ENCODE peak calls at places on chromosomes 11 and 22, in ten cellular contexts. O is endothelial cell of umbilical vein; F is CD8-positive, alpha-beta T cell; H is thoracic aorta; L is neuronal stem cell; J is esophagus squamous epithelium; A is uterus; Z is tibial artery; Y is pancreas; N is psoas muscle. R is an unnamed sample. For H3K4me1, the result is how much of the 10 kb centered on the place peaks cover.

GRCh38 chr11:125923012-125923579 is 18.8 kb downstream of the DDX25 start:
- DNase-seq in O (peak), J (no peak), A (peak), H (no peak), F (peak), Y (peak), L (peak), N (no peak), Z (no peak), R (peak)

GRCh38 chr11:2270322-2271076 is at the start of gene ASCL2:
- DNase-seq in F (no peak), J (no peak), H (no peak), N (peak), Y (no peak), A (no peak), Z (peak), O (no peak), L (no peak), R (no peak)

GRCh38 chr11:57641426-57641825 is 8.3 kb downstream of the YPEL4 start:
- DNase-seq in F (no peak), L (no peak), Z (no peak), J (no peak), A (no peak), Y (no peak), O (peak), H (no peak), N (no peak), R (no peak)

GRCh38 chr11:125463590-125464265 is 32.3 kb downstream of the FEZ1 start:
- DNase-seq in L (no peak), Z (no peak), H (no peak), A (no peak), N (no peak), F (no peak), O (no peak), J (no peak), Y (no peak), R (no peak)

GRCh38 chr11:10607462-10607861 is 39.0 kb upstream of the LYVE1 start:
- DNase-seq in L (no peak), N (no peak), Y (no peak), O (peak), H (no peak), J (no peak), Z (no peak), F (no peak), A (no peak), R (no peak)

GRCh38 chr11:122748968-122749687 is 89.2 kb upstream of the CRTAM start:
- DNase-seq in A (no peak), Z (no peak), O (peak), H (no peak), L (no peak), J (peak), F (peak), Y (no peak), N (no peak), R (no peak)

GRCh38 chr11:96326954-96327353 is 16.0 kb downstream of the MAML2 start:
- DNase-seq in O (no peak), A (no peak), L (no peak), F (no peak), J (no peak), Y (no peak), N (no peak), H (no peak), Z (no peak), R (no peak)

GRCh38 chr11:67033661-67034166 is 10.8 kb downstream of the SYT12 start:
- DNase-seq in F (no peak), Y (no peak), J (no peak), L (no peak), N (no peak), H (no peak), Z (peak), A (peak), O (no peak), R (no peak)

GRCh38 chr11:79480864-79481263 is 40.0 kb upstream of the TENM4 start:
- DNase-seq in Z (no peak), A (no peak), O (no peak), L (no peak), H (no peak), Y (no peak), F (no peak), J (no peak), N (no peak), R (no peak)

GRCh38 chr22:26199665-26200064 is 30.4 kb downstream of the SEZ6L start:
- DNase-seq in Z (no peak), L (no peak), O (no peak), H (no peak), A (no peak), F (no peak), N (no peak), J (no peak), Y (no peak), R (no peak)

GRCh38 chr11:45655831-45656230 is 9.6 kb downstream of the CHST1 start:
- DNase-seq in O (no peak), L (no peak), J (no peak), Y (no peak), H (no peak), F (no peak), N (no peak), A (no peak), Z (no peak), R (no peak)

GRCh38 chr22:42269407-42270177 is 861 bp downstream of the TCF20 start:
- DNase-seq in A (peak), F (peak), L (no peak), J (no peak), N (peak), H (no peak), Y (peak), O (peak), Z (no peak), R (peak)

GRCh38 chr22:21811982-21812381 is 55.5 kb downstream of the MAPK1 start:
- DNase-seq in O (no peak), L (no peak), Y (no peak), A (no peak), N (no peak), F (no peak), H (no peak), Z (no peak), J (no peak), R (no peak)

GRCh38 chr11:2303627-2304155 is 1.9 kb downstream of the TSPAN32 start:
- DNase-seq in L (no peak), H (no peak), O (no peak), J (no peak), N (peak), Z (no peak), F (peak), A (no peak), Y (no peak), R (peak)

GRCh38 chr11:115466122-115466521 is 38.1 kb downstream of the CADM1 start:
- DNase-seq in Z (no peak), N (no peak), O (no peak), F (no peak), J (no peak), H (no peak), L (no peak), Y (no peak), A (no peak), R (no peak)

DNA sequence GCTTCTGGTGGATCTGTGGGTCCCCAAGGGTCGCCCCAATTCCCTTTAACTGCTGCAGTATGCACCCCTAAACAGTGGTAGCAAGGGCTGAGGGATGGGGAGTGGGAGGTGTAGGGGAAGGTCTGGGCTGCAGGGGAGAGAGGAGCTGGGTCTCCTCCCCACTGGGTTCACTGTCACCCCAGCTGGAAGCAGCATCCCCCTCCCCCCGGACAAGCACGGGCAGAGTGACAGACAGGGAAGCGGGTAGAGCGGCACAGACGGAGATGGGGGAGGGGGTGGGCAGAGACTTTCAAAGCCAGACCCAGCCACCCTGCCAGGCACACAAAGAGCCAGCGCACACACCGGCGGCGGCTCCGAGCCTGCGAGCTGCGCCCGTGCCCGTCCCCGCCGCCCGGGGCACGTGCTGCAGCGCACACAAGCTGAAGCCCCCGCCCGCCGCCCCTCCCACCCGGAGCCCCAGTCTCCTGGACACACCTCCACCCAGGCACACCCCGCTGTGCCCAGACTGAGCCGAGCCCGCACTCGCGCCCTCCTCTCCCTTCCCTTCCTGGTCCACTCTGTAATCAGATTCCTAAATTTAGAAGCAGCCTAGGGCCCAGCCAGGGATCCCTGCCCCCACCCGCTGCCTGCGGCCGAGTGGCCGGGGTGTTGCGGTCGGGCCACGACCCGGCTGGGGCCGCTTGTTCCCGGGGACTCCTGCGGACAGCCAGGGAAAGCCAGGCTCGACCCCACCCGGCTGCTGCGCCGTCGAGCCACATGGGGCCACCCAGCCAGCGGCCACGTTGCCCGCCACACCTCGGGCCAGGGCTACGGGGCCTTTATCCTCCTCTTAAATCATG is 940 bp upstream of the RCOR2 start:
- DNase-seq in N (peak), L (peak), O (no peak), A (peak), H (no peak), Y (peak), Z (peak), J (no peak), F (peak), R (peak)
- H3K4me1 ChIP-seq in N (under half), L (under half), O (under half), A (under half), H (half or more), Y (under half), Z (under half), J (half or more), F (under half), R (half or more)

GRCh38 chr22:23281053-23281405 is 100.7 kb downstream of the BCR start:
- DNase-seq in J (no peak), Z (no peak), O (no peak), A (no peak), Y (no peak), N (no peak), F (no peak), L (no peak), H (no peak), R (no peak)
- H3K4me1 ChIP-seq in J (half or more), Z (under half), O (under half), A (under half), Y (under half), N (under half), F (under half), L (under half), H (half or more), R (under half)

GRCh38 chr11:75333022-75333806 is 18.2 kb downstream of the ARRB1 start:
- DNase-seq in Y (no peak), O (no peak), H (no peak), L (no peak), J (no peak), F (no peak), A (no peak), N (no peak), Z (no peak), R (no peak)
- H3K4me1 ChIP-seq in Y (under half), O (under half), H (under half), L (under half), J (half or more), F (half or more), A (under half), N (under half), Z (under half), R (under half)

GRCh38 chr11:64230985-64231365 is 627 bp downstream of the DNAJC4 start:
- DNase-seq in Y (no peak), J (no peak), O (no peak), Z (no peak), H (no peak), N (no peak), L (no peak), A (peak), F (no peak), R (no peak)
- H3K4me1 ChIP-seq in Y (under half), J (half or more), O (under half), Z (under half), H (half or more), N (under half), L (under half), A (under half), F (half or more), R (half or more)

GRCh38 chr11:110979696-110980095 is 265.8 kb upstream of the POU2AF2 start:
- DNase-seq in O (no peak), H (no peak), Z (no peak), Y (no peak), N (no peak), L (no peak), A (no peak), J (no peak), F (no peak), R (no peak)

GRCh38 chr11:110986016-110986415 is 259.5 kb upstream of the POU2AF2 start:
- DNase-seq in J (no peak), F (no peak), N (no peak), Y (no peak), O (no peak), L (no peak), A (no peak), Z (no peak), H (no peak), R (no peak)

GRCh38 chr11:110984147-110984546 is 261.4 kb upstream of the POU2AF2 start:
- DNase-seq in A (no peak), F (no peak), L (no peak), N (no peak), O (no peak), J (no peak), H (no peak), Y (no peak), Z (no peak), R (no peak)

GRCh38 chr11:110982214-110982613 is 263.3 kb upstream of the POU2AF2 start:
- DNase-seq in A (no peak), Y (no peak), L (no peak), F (no peak), O (no peak), H (no peak), Z (no peak), J (no peak), N (no peak), R (no peak)
- H3K4me1 ChIP-seq in A (under half), Y (under half), L (under half), F (under half), O (under half), H (under half), Z (under half), J (under half), N (under half), R (under half)

DNA sequence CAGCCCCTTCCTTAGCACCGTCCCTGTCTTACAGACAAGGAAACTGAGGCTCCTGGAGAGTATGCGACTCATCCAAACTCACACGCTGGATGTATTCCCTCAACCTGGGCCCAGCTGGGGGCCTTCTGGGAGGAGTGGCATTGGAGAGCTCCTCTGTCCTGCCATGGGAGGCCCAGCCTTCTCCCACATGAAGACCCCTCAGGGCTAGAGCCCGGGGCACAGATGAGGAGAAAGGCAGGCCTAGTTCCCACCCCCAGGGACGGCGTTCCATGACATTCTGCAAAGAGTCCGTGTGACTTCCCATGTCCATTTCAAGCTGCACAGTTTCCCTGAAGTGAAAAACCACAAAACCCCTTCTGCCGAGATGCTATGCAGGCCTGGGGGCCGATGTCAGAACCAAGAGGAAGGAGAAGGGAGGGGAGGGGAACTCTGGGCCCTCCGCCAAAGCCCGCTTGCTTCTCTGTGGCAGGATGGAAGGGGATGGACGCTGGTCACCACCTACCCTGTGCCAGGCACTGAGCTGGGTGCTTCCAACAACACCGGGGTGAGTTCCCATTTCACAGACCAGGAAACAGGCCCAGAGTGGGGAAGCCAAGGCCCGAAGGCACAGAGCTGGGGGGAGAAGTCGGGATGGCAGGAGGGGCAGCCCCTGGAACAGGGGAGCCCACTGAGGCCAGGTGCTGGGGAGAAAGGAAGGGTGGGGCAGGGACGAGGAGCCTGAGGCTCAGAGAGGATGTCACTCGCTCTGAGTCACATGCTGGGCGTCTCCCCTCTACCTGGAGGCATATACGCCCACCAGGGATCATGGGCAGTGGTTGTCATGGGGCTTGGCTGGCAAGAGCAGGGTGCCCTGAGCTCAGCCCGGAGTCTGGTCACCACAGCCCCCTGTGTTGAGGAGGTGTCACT is 15.7 kb downstream of the RAC2 start:
- DNase-seq in N (peak), F (peak), Z (no peak), O (no peak), Y (no peak), A (no peak), H (no peak), J (no peak), L (no peak), R (peak)
- H3K4me1 ChIP-seq in N (under half), F (half or more), Z (under half), O (under half), Y (under half), A (under half), H (under half), J (under half), L (under half), R (under half)

DNA sequence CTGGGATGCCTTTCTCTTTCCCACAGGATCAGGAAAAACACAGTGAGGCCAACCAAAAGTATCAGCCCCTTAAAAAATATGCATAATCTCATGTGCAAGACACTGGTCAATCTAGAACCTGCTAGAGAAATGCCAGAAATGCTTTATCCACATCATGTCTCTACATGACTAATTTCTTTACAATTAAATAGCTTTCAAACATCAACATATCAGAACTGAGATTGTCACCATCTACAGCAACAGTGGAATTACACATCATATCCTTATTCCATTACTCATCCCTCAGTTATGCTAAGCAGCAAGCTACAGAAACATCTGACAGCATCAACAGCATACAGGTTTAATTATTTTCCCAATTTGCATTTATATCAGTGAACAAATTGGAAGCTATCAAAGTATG is 78.8 kb downstream of the DDIAS start:
- DNase-seq in O (peak), J (no peak), N (no peak), A (no peak), Z (no peak), L (no peak), Y (no peak), F (no peak), H (no peak), R (no peak)
- H3K4me1 ChIP-seq in O (under half), J (under half), N (under half), A (under half), Z (under half), L (under half), Y (under half), F (under half), H (under half), R (under half)